ENCODE peak calls at places on chromosomes 7 and 10, in ten cellular contexts. G is brain microvascular endothelial cell, D is progenitor cell of endocrine pancreas, R is GM12865, W is left lung, H is upper lobe of right lung, M is HFFc6, K is epithelial cell of esophagus, F is glutamatergic neuron, I is mucosa of descending colon. Q is an unnamed sample.
A peak's percentile ranks its signal among the peaks of the same experiment; 100 is the strongest.

GRCh38 chr7:27999829-28000228 is 180.8 kb downstream of the JAZF1 start:
- DNase-seq in G (no peak), D (no peak), R (no peak), W (no peak), H (no peak), M (no peak), K (peak; percentile 18), F (no peak), I (no peak), Q (no peak)

GRCh38 chr10:111612273-111612672 is 535.4 kb downstream of the ADRA2A start:
- DNase-seq in G (no peak), D (no peak), R (no peak), W (no peak), H (no peak), M (no peak), K (no peak), F (no peak), I (no peak), Q (no peak)

GRCh38 chr7:112462236-112462635 is 12.0 kb downstream of the IFRD1 start:
- DNase-seq in G (peak; percentile 45), D (no peak), R (no peak), W (no peak), H (no peak), M (peak; percentile 68), K (peak; percentile 97), F (no peak), I (no peak), Q (no peak)

GRCh38 chr7:26958834-26959233 is 94.4 kb upstream of the SKAP2 start:
- DNase-seq in G (peak; percentile 79), D (no peak), R (no peak), W (no peak), H (no peak), M (peak; percentile 78), K (peak; percentile 86), F (no peak), I (no peak), Q (no peak)

GRCh38 chr10:133124357-133125211 is 35.4 kb upstream of the KNDC1 start:
- DNase-seq in G (peak; percentile 6), D (peak; percentile 55), R (no peak), W (peak; percentile 87), H (peak; percentile 73), M (no peak), K (no peak), F (peak; percentile 64), I (peak; percentile 49), Q (peak; percentile 82)

GRCh38 chr7:85554294-85554877 is 367.5 kb upstream of the SEMA3D start:
- DNase-seq in G (peak; percentile 73), D (no peak), R (peak; percentile 62), W (no peak), H (no peak), M (peak; percentile 76), K (peak; percentile 70), F (no peak), I (no peak), Q (peak; percentile 17)

GRCh38 chr7:36129048-36129534 is 24.0 kb upstream of the EEPD1 start:
- DNase-seq in G (peak; percentile 73), D (no peak), R (no peak), W (no peak), H (no peak), M (peak; percentile 25), K (peak; percentile 72), F (no peak), I (peak; percentile 59), Q (no peak)

GRCh38 chr7:151756076-151756731 is 120.7 kb downstream of the PRKAG2 start:
- DNase-seq in G (peak; percentile 58), D (no peak), R (peak; percentile 32), W (no peak), H (no peak), M (peak; percentile 55), K (peak; percentile 54), F (no peak), I (no peak), Q (no peak)

GRCh38 chr7:116451958-116452729 is 47.4 kb upstream of the CAV2 start:
- DNase-seq in G (no peak), D (no peak), R (no peak), W (no peak), H (no peak), M (no peak), K (no peak), F (no peak), I (no peak), Q (no peak)

GRCh38 chr7:73850781-73851207 is 8.5 kb upstream of the METTL27 start:
- DNase-seq in G (peak; percentile 95), D (no peak), R (no peak), W (peak; percentile 24), H (no peak), M (peak; percentile 98), K (peak; percentile 98), F (no peak), I (no peak), Q (no peak)

GRCh38 chr10:121694966-121695340 is 96.7 kb upstream of the FGFR2 start:
- DNase-seq in G (no peak), D (no peak), R (no peak), W (no peak), H (no peak), M (no peak), K (peak; percentile 85), F (no peak), I (no peak), Q (no peak)

GRCh38 chr7:151248191-151249033 is at the start of gene SMARCD3:
- DNase-seq in G (peak; percentile 58), D (peak; percentile 85), R (no peak), W (peak; percentile 88), H (peak; percentile 86), M (peak; percentile 17), K (peak; percentile 47), F (peak; percentile 67), I (peak; percentile 61), Q (peak; percentile 85)

GRCh38 chr10:35888400-35888799 is 246.3 kb upstream of the FZD8 start:
- DNase-seq in G (no peak), D (no peak), R (no peak), W (no peak), H (no peak), M (no peak), K (no peak), F (no peak), I (no peak), Q (no peak)

DNA sequence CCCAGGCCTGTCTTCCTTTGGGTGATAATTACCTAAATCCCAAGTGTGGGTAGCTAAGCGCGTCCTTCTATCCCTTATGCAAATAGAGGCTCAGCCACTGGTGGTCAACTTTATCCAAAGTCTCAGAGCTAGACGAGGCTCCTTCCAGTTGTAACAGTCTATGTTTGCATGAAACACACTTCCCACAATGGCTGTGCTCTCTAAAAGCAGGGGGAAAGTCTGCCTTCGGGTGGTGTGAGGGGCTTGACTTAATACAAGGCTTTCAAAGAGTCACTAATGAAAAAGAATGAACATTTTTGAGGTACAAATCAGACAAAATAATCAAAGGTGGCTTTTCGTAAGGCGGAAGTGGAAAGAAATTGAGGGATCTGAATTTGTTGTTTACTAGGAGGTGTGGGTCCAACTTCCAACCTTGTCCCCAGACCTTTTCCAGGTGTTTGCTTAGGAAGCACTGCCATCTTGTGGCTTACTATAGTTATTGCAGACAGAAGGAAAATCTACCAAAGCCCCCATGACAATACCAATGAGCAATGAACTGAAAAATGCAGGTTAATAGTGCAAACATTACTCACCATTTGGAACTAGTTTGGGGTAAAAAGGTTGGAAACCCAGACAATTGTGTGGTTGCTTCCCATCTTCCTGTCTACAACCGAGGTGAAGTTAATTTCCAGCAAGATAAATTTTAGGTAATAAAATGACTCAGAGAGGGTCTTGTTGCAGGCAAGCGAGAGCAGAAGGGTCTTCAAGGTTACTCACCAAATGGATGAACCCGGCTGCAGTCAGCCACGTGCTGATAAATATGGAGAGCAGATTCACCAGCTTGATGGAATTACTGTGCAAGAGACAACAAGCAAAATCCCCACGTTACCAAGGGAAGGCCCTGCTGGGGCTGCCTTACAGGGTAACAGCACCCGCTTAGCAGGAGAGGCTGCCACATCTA is 525.7 kb downstream of the KCNMA1 start:
- DNase-seq in G (peak; percentile 83), D (no peak), R (peak; percentile 34), W (no peak), H (no peak), M (peak; percentile 80), K (peak; percentile 63), F (no peak), I (no peak), Q (peak; percentile 31)
- TF ChIP-seq CTCF in G (peak; percentile 74), D (peak; percentile 92), R (peak; percentile 70), W (peak; percentile 77), H (peak; percentile 88), M (peak; percentile 96), K (peak; percentile 80), F (peak; percentile 86), I (peak; percentile 53), Q (peak; percentile 87)

GRCh38 chr7:158828343-158829020 is 827 bp downstream of the ESYT2 start:
- DNase-seq in G (no peak), D (peak; percentile 61), R (peak; percentile 42), W (peak; percentile 88), H (peak; percentile 81), M (no peak), K (no peak), F (peak; percentile 69), I (peak; percentile 80), Q (peak; percentile 69)
- TF ChIP-seq CTCF in G (no peak), D (no peak), R (no peak), W (no peak), H (no peak), M (no peak), K (no peak), F (no peak), I (no peak), Q (no peak)

DNA sequence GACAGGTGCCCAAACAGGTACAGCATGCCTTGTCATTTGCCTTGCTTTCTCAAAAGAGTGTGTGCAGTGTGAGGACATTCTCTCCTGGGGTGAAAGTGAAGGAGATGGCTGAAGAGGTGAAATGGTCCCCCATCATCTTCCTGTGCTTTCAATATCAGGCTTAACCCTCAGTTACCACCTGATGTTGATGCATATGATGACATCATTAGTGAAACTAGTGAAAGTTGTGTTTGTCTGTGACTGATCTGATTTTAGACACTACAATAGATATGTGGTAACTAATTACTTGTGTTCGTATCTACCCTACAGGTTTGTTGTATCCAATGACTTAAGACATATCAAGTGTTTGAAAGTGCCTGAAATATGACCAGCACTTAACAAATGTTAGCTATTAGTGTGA is 24.4 kb upstream of the LRRC18 start:
- DNase-seq in G (no peak), D (no peak), R (no peak), W (no peak), H (no peak), M (no peak), K (no peak), F (no peak), I (no peak), Q (no peak)
- TF ChIP-seq CTCF in G (no peak), D (no peak), R (no peak), W (no peak), H (no peak), M (no peak), K (no peak), F (no peak), I (no peak), Q (no peak)

DNA sequence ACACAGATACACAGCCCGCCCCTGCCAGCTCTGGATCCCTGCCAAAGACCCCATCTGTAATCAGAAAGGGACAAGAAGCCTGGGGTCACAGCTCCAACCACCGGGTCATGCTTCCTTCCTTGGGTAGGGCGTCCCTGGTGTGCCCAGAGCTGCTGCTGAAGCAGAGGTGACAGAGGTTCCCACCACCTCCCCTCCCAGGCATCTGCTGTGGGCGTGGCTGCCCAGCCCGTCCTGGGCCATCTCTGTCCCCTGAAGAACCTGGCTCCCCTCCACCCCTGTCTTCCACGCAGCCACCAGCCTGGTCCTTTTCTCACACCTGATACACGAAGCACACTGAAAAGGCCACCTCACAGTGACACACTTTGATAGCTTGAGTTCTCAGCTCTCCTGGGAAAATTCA is 38.2 kb upstream of the CPXM2 start:
- DNase-seq in G (no peak), D (no peak), R (no peak), W (no peak), H (no peak), M (no peak), K (no peak), F (no peak), I (no peak), Q (no peak)
- TF ChIP-seq CTCF in G (no peak), D (no peak), R (no peak), W (no peak), H (no peak), M (no peak), K (no peak), F (no peak), I (no peak), Q (no peak)

Q was measured in nephron progenitor cell.